ENCODE peak calls at places on chromosome 2, in ten cellular contexts. V is HCT116; D is right lobe of liver; P is heart left ventricle; L is lung; E is naive thymus-derived CD4-positive, alpha-beta T cell; S is left lung; B is heart right ventricle; O is body of pancreas; F is IMR-90. X is an unnamed sample.

GRCh38 chr2:190088917-190089316 is 26.4 kb upstream of the MSTN start:
- ATAC-seq in V (peak; percentile 84), D (peak; percentile 90), P (peak; percentile 39), L (no peak), E (peak; percentile 64), S (peak; percentile 87), B (peak; percentile 68), O (peak; percentile 77), F (peak; percentile 71), X (no peak)

GRCh38 chr2:16908671-16909070 is 243.0 kb upstream of the CYRIA start:
- ATAC-seq in V (no peak), D (no peak), P (no peak), L (no peak), E (no peak), S (no peak), B (no peak), O (no peak), F (no peak), X (no peak)

GRCh38 chr2:122034797-122035196 is 279.3 kb downstream of the TSN start:
- ATAC-seq in V (no peak), D (no peak), P (no peak), L (no peak), E (no peak), S (no peak), B (no peak), O (no peak), F (no peak), X (no peak)

GRCh38 chr2:171807831-171808393 is 86.1 kb downstream of the SLC25A12 start:
- ATAC-seq in V (peak; percentile 52), D (peak; percentile 74), P (no peak), L (no peak), E (no peak), S (no peak), B (no peak), O (no peak), F (no peak), X (peak; percentile 53)

GRCh38 chr2:201191132-201191875 is 8.4 kb downstream of the CASP10 start:
- ATAC-seq in V (no peak), D (peak; percentile 97), P (peak; percentile 91), L (peak; percentile 32), E (peak; percentile 90), S (peak; percentile 39), B (peak; percentile 93), O (peak; percentile 48), F (no peak), X (peak; percentile 82)

GRCh38 chr2:17911491-17912260 is 33.2 kb downstream of the KCNS3 start:
- ATAC-seq in V (no peak), D (no peak), P (no peak), L (no peak), E (no peak), S (no peak), B (no peak), O (no peak), F (no peak), X (no peak)

GRCh38 chr2:17813015-17813741 is 3.1 kb upstream of the MSGN1 start:
- ATAC-seq in V (no peak), D (no peak), P (peak; percentile 65), L (no peak), E (peak; percentile 27), S (peak; percentile 32), B (peak; percentile 67), O (no peak), F (peak; percentile 46), X (no peak)

GRCh38 chr2:105329561-105330495 is at the start of gene TGFBRAP1:
- ATAC-seq in V (peak; percentile 81), D (peak; percentile 91), P (peak; percentile 88), L (peak; percentile 85), E (peak; percentile 93), S (peak; percentile 87), B (peak; percentile 79), O (peak; percentile 92), F (peak; percentile 84), X (peak; percentile 92)

GRCh38 chr2:31886700-31887099 is 124.1 kb downstream of the MEMO1 start:
- ATAC-seq in V (peak; percentile 88), D (peak; percentile 32), P (no peak), L (no peak), E (no peak), S (no peak), B (no peak), O (no peak), F (no peak), X (no peak)

GRCh38 chr2:127796389-127796788 is 14.6 kb downstream of the WDR33 start:
- ATAC-seq in V (no peak), D (peak; percentile 38), P (no peak), L (no peak), E (no peak), S (no peak), B (no peak), O (no peak), F (no peak), X (no peak)

GRCh38 chr2:163757811-163758210 is 22.0 kb upstream of the FIGN start:
- ATAC-seq in V (no peak), D (no peak), P (no peak), L (no peak), E (no peak), S (no peak), B (no peak), O (no peak), F (no peak), X (no peak)

GRCh38 chr2:46818141-46818552 is 97.5 kb downstream of the MCFD2 start:
- ATAC-seq in V (no peak), D (peak; percentile 30), P (peak; percentile 94), L (no peak), E (no peak), S (no peak), B (peak; percentile 90), O (peak; percentile 63), F (no peak), X (peak; percentile 97)

GRCh38 chr2:238810321-238810720 is 37.6 kb upstream of the TWIST2 start:
- ATAC-seq in V (no peak), D (no peak), P (no peak), L (no peak), E (no peak), S (no peak), B (no peak), O (no peak), F (no peak), X (no peak)

GRCh38 chr2:171386627-171387026 is 47.2 kb downstream of the METTL8 start:
- ATAC-seq in V (no peak), D (no peak), P (no peak), L (no peak), E (no peak), S (no peak), B (no peak), O (no peak), F (no peak), X (no peak)

DNA sequence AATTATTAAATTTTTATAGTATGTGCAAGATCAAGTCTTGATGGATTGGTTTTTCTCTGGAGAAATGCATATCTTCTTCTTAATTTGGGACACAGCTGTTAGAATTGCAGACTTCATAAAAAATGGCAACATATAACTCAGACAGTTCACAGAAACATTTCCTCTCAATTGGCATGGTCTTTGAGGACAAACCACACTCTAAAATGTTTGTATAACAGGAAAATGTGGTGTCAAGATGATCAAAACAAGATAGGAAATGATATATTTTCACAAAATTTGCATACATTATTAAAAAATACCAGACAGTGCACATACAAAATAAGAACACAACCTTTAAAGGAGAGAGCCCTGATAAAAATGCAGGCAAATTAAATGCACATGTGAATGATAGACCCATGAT is 63.9 kb downstream of the ICOS start:
- ATAC-seq in V (no peak), D (no peak), P (no peak), L (no peak), E (peak; percentile 36), S (no peak), B (no peak), O (no peak), F (no peak), X (no peak)
- H3K4me3 ChIP-seq in V (no peak overlapping the region), D (no peak overlapping the region), P (no peak overlapping the region), L (no peak overlapping the region), E (no peak overlapping the region), S (no peak overlapping the region), B (no peak overlapping the region), O (no peak overlapping the region), F (no peak overlapping the region), X (no peak overlapping the region)

GRCh38 chr2:135960598-135961551 is 24.6 kb downstream of the DARS1 start:
- ATAC-seq in V (no peak), D (peak; percentile 32), P (no peak), L (no peak), E (peak; percentile 76), S (peak; percentile 44), B (peak; percentile 56), O (no peak), F (peak; percentile 59), X (no peak)
- H3K4me3 ChIP-seq in V (no peak overlapping the region), D (no peak overlapping the region), P (no peak overlapping the region), L (no peak overlapping the region), E (no peak overlapping the region), S (no peak overlapping the region), B (no peak overlapping the region), O (no peak overlapping the region), F (no peak overlapping the region), X (no peak overlapping the region)

GRCh38 chr2:236208281-236208900 is 40.2 kb upstream of the GBX2 start:
- ATAC-seq in V (no peak), D (no peak), P (no peak), L (no peak), E (no peak), S (no peak), B (no peak), O (no peak), F (no peak), X (no peak)

GRCh38 chr2:236211281-236211680 is 43.1 kb upstream of the GBX2 start:
- ATAC-seq in V (no peak), D (no peak), P (no peak), L (no peak), E (no peak), S (no peak), B (no peak), O (no peak), F (no peak), X (no peak)

GRCh38 chr2:236209535-236209934 is 41.3 kb upstream of the GBX2 start:
- ATAC-seq in V (peak; percentile 60), D (no peak), P (no peak), L (no peak), E (no peak), S (no peak), B (no peak), O (no peak), F (no peak), X (no peak)

GRCh38 chr2:236210536-236210935 is 42.4 kb upstream of the GBX2 start:
- ATAC-seq in V (no peak), D (no peak), P (no peak), L (no peak), E (no peak), S (no peak), B (no peak), O (no peak), F (no peak), X (no peak)

DNA sequence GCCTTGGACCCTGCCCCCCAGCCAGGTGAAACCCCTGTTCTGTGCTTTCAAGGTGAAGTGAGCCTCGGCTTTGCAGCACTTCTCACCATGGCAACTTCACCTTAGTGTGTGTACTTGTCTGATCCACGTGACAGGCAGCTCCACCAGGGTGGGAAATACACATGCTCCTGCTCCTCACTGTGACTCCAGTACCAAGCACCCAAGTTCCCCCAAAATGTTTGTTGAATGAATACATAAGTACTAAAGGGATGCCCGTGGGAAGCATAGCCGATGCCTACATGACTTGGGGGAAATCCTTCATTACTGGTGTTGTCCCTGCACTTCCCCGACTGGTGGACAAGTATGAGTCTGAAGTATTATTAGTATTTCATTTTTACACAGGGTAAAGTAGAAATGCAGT is 41.8 kb upstream of the GBX2 start:
- ATAC-seq in V (no peak), D (no peak), P (no peak), L (no peak), E (no peak), S (no peak), B (no peak), O (no peak), F (no peak), X (no peak)
- H3K4me3 ChIP-seq in V (no peak overlapping the region), D (no peak overlapping the region), P (no peak overlapping the region), L (no peak overlapping the region), E (no peak overlapping the region), S (no peak overlapping the region), B (no peak overlapping the region), O (no peak overlapping the region), F (no peak overlapping the region), X (no peak overlapping the region)

GRCh38 chr2:64327129-64327509 is 126.8 kb upstream of the LGALSL start:
- ATAC-seq in V (no peak), D (no peak), P (no peak), L (no peak), E (no peak), S (peak; percentile 14), B (no peak), O (no peak), F (no peak), X (no peak)
- H3K4me3 ChIP-seq in V (no peak overlapping the region), D (no peak overlapping the region), P (no peak overlapping the region), L (no peak overlapping the region), E (peak overlapping the region; percentile 36), S (no peak overlapping the region), B (peak overlapping the region; percentile 21), O (no peak overlapping the region), F (no peak overlapping the region), X (peak overlapping the region; percentile 44)